ENCODE peak calls at places on chromosomes 13 and 19, in five cellular contexts. J is NCI-H1092 treated with DMSO at 0.1 percent for 48 hours, Q is hippocampal formation, U is dorsolateral prefrontal cortex, Z is hepatic stellate cell. W is an unnamed sample.

GRCh38 chr13:40477623-40478608 is 188.5 kb downstream of the FOXO1 start:
- DNase-seq in J (no peak), Z (no peak), U (no peak), Q (no peak), W (no peak)

GRCh38 chr19:18063463-18063862 is 23.3 kb downstream of the IL12RB1 start:
- DNase-seq in Q (no peak), J (no peak), Z (no peak), U (no peak), W (no peak)

GRCh38 chr13:113120300-113121182 is 2.1 kb upstream of the F10 start:
- DNase-seq in Z (no peak), U (no peak), J (no peak), Q (no peak), W (no peak)

GRCh38 chr13:69857188-69857821 is 250.3 kb upstream of the ATXN8OS start:
- DNase-seq in Z (no peak), Q (peak), U (no peak), J (peak), W (no peak)

GRCh38 chr13:93279982-93280381 is 53.4 kb downstream of the GPC6 start:
- DNase-seq in J (no peak), U (no peak), Q (no peak), Z (no peak), W (no peak)

GRCh38 chr13:35930665-35931631 is 200.2 kb downstream of the DCLK1 start:
- DNase-seq in J (no peak), U (no peak), Z (no peak), Q (no peak), W (no peak)

GRCh38 chr13:25046274-25046984 is 49.5 kb upstream of the PABPC3 start:
- DNase-seq in Z (no peak), J (no peak), U (no peak), Q (no peak), W (no peak)

GRCh38 chr13:51978836-51979556 is 32.3 kb downstream of the ATP7B start:
- DNase-seq in U (no peak), Z (no peak), Q (no peak), J (no peak), W (peak)

GRCh38 chr13:75533866-75534265 is 3.8 kb downstream of the COMMD6 start:
- DNase-seq in Q (no peak), Z (no peak), U (no peak), J (no peak), W (no peak)

GRCh38 chr13:80337011-80337688 is 3.8 kb downstream of the SPRY2 start:
- DNase-seq in Q (no peak), U (peak), J (no peak), Z (no peak), W (peak)

GRCh38 chr19:53977991-53978731 is 13.3 kb upstream of the CACNG6 start:
- DNase-seq in J (no peak), U (peak), Q (peak), Z (peak), W (no peak)

GRCh38 chr13:111904701-111905608 is 162.0 kb upstream of the SOX1 start:
- DNase-seq in U (peak), J (no peak), Z (no peak), Q (no peak), W (no peak)

GRCh38 chr13:95002968-95003813 is 290.8 kb upstream of the SOX21 start:
- DNase-seq in J (peak), Q (no peak), Z (no peak), U (no peak), W (no peak)

GRCh38 chr19:29665826-29666633 is 769 bp downstream of the PLEKHF1 start:
- DNase-seq in Z (peak), Q (no peak), J (no peak), U (no peak), W (peak)

GRCh38 chr13:38141792-38142191 is 207.9 kb upstream of the UFM1 start:
- DNase-seq in J (no peak), U (no peak), Z (no peak), Q (no peak), W (no peak)

GRCh38 chr19:6599866-6600454 is 9.0 kb upstream of the CD70 start:
- DNase-seq in U (no peak), J (no peak), Z (no peak), Q (no peak), W (no peak)

GRCh38 chr19:54108496-54108895 is 5.8 kb downstream of the NDUFA3 start:
- DNase-seq in J (no peak), Z (no peak), U (no peak), Q (no peak), W (no peak)